ENCODE peak calls at places on chromosomes 1 and 21, in seven cellular contexts. N is activated T-cell treated with anti-CD3 and anti-CD28 coated beads, Interleukin-2, amount 50 U/mL, for 72 hours; Z is fibroblast of lung; R is hepatocyte; A is C1 segment of cervical spinal cord; Q is ELR; F is activated CD4-positive, CD25-positive, alpha-beta regulatory T cell. X is an unnamed sample.

GRCh38 chr1:61230523-61230922 is 148.2 kb downstream of the NFIA start:
- DNase-seq in Z (no peak), A (no peak), N (no peak), Q (no peak), F (no peak), R (peak; percentile 16), X (no peak)

GRCh38 chr1:31243451-31244286 is 4.0 kb upstream of the NKAIN1 start:
- DNase-seq in R (no peak), Z (peak; percentile 32), A (no peak), Q (peak; percentile 59), N (no peak), F (no peak), X (no peak)

GRCh38 chr21:21018841-21019240 is 20.6 kb downstream of the NCAM2 start:
- DNase-seq in A (no peak), R (no peak), F (no peak), Z (peak; percentile 23), N (no peak), Q (no peak), X (no peak)

GRCh38 chr1:233959089-233959488 is 54.6 kb downstream of the SLC35F3 start:
- DNase-seq in Q (no peak), A (no peak), Z (peak; percentile 18), N (no peak), F (no peak), R (no peak), X (no peak)

GRCh38 chr1:49765034-49765433 is 258.7 kb downstream of the AGBL4 start:
- DNase-seq in Q (no peak), Z (no peak), A (no peak), N (no peak), F (no peak), R (no peak), X (no peak)

GRCh38 chr1:84855947-84856660 is 36.9 kb downstream of the LPAR3 start:
- DNase-seq in F (no peak), Q (no peak), A (no peak), Z (no peak), N (no peak), R (no peak), X (no peak)

GRCh38 chr1:53572802-53573148 is 113.6 kb downstream of the DMRTB1 start:
- DNase-seq in A (no peak), R (no peak), N (no peak), F (no peak), Z (no peak), Q (no peak), X (no peak)

GRCh38 chr1:66399888-66400529 is 133.9 kb upstream of the SGIP1 start:
- DNase-seq in Q (peak; percentile 13), R (no peak), F (no peak), N (peak; percentile 20), A (no peak), Z (no peak), X (no peak)

GRCh38 chr21:31117046-31117916 is 79.0 kb upstream of the KRTAP19-8 start:
- DNase-seq in A (no peak), Q (peak; percentile 69), N (no peak), Z (peak; percentile 92), R (peak; percentile 50), F (no peak), X (no peak)

GRCh38 chr1:175877939-175878730 is 134.7 kb upstream of the TNR start:
- DNase-seq in A (peak; percentile 7), F (no peak), N (no peak), R (peak; percentile 23), Q (no peak), Z (no peak), X (no peak)

GRCh38 chr21:36946949-36947371 is 19.5 kb downstream of the HLCS start:
- DNase-seq in F (no peak), Z (no peak), R (no peak), A (no peak), N (no peak), Q (no peak), X (no peak)

GRCh38 chr1:20410555-20410954 is 75.5 kb downstream of the CAMK2N1 start:
- DNase-seq in F (no peak), Z (no peak), Q (no peak), N (no peak), R (no peak), A (no peak), X (no peak)

GRCh38 chr1:228150458-228151169 is 884 bp downstream of the GJC2 start:
- DNase-seq in Q (peak; percentile 35), F (no peak), N (no peak), R (peak; percentile 63), A (no peak), Z (peak; percentile 82), X (no peak)

GRCh38 chr1:205245096-205245495 is 17.4 kb downstream of the TMCC2 start:
- DNase-seq in Q (no peak), A (no peak), R (no peak), F (no peak), Z (no peak), N (no peak), X (no peak)

GRCh38 chr1:235050911-235051360 is 77.7 kb downstream of the TOMM20 start:
- DNase-seq in R (no peak), N (peak; percentile 68), A (no peak), Z (peak; percentile 83), F (no peak), Q (peak; percentile 34), X (no peak)

GRCh38 chr1:222171005-222171404 is 376.9 kb downstream of the HHIPL2 start:
- DNase-seq in N (no peak), A (no peak), R (peak; percentile 56), Q (peak; percentile 77), Z (peak; percentile 62), F (no peak), X (no peak)

GRCh38 chr1:64470670-64471217 is 815 bp downstream of the CACHD1 start:
- DNase-seq in R (peak; percentile 44), F (no peak), N (peak; percentile 25), A (no peak), Z (peak; percentile 29), Q (peak; percentile 50), X (no peak)

GRCh38 chr1:10302416-10302815 is 92.0 kb downstream of the KIF1B start:
- DNase-seq in F (no peak), A (no peak), Z (no peak), Q (no peak), R (no peak), N (no peak), X (no peak)

GRCh38 chr1:68051475-68051874 is 1.0 kb upstream of the DIRAS3 start:
- DNase-seq in A (no peak), F (no peak), N (no peak), Q (peak; percentile 5), Z (peak; percentile 79), R (peak; percentile 77), X (no peak)

GRCh38 chr1:24567792-24568388 is 12.0 kb downstream of the NCMAP start:
- DNase-seq in Z (no peak), N (no peak), A (no peak), Q (peak; percentile 52), F (no peak), R (peak; percentile 88), X (no peak)

GRCh38 chr1:233020441-233020840 is 70.0 kb downstream of the NTPCR start:
- DNase-seq in Q (no peak), N (no peak), F (no peak), Z (peak; percentile 68), R (no peak), A (no peak), X (no peak)

GRCh38 chr1:27418326-27418761 is 25.9 kb downstream of the GPR3 start:
- DNase-seq in Q (peak; percentile 91), F (no peak), A (no peak), R (peak; percentile 92), N (peak; percentile 82), Z (peak; percentile 95), X (no peak)

GRCh38 chr21:26795866-26796329 is 49.3 kb downstream of the ADAMTS1 start:
- DNase-seq in Q (peak; percentile 90), R (peak; percentile 85), Z (peak; percentile 87), F (no peak), N (no peak), A (no peak), X (peak; percentile 40)

GRCh38 chr1:145926706-145927072 is 595 bp downstream of the RBM8A start:
- DNase-seq in Q (peak; percentile 47), F (no peak), Z (peak; percentile 47), N (peak; percentile 69), A (no peak), R (no peak), X (no peak)

GRCh38 chr1:160101717-160102522 is 3.5 kb upstream of the IGSF8 start:
- DNase-seq in Q (no peak), A (no peak), Z (no peak), R (no peak), N (no peak), F (no peak), X (no peak)

GRCh38 chr21:37219766-37220432 is 47.2 kb downstream of the VPS26C start:
- DNase-seq in N (no peak), F (no peak), Z (peak; percentile 31), Q (peak; percentile 5), A (no peak), R (no peak), X (no peak)

GRCh38 chr1:25435315-25436103 is 4.8 kb downstream of the MACO1 start:
- DNase-seq in R (no peak), A (no peak), Z (no peak), Q (peak; percentile 9), F (no peak), N (peak; percentile 12), X (no peak)

GRCh38 chr1:186304982-186305949 is 69.8 kb downstream of the TPR start:
- DNase-seq in N (no peak), Z (peak; percentile 19), A (no peak), R (peak; percentile 13), F (no peak), Q (peak; percentile 65), X (peak; percentile 10)

GRCh38 chr1:26833432-26834405 is 7.2 kb downstream of the ZDHHC18 start:
- DNase-seq in Z (no peak), Q (no peak), N (peak; percentile 87), R (no peak), A (no peak), F (peak; percentile 79), X (no peak)

GRCh38 chr1:187409341-187409740 is 580.6 kb downstream of the PLA2G4A start:
- DNase-seq in Q (peak; percentile 37), Z (peak; percentile 88), F (no peak), A (no peak), N (no peak), R (peak; percentile 42), X (no peak)

GRCh38 chr1:231106347-231106746 is 55.5 kb upstream of the TRIM67 start:
- DNase-seq in Q (peak; percentile 35), F (no peak), N (no peak), A (no peak), Z (peak; percentile 90), R (peak; percentile 42), X (no peak)

GRCh38 chr1:36160949-36161485 is 5.1 kb downstream of the MAP7D1 start:
- DNase-seq in Q (peak; percentile 89), N (peak; percentile 85), F (peak; percentile 43), A (no peak), R (peak; percentile 46), Z (peak; percentile 72), X (no peak)

GRCh38 chr21:44466996-44467858 is 11.9 kb downstream of the LRRC3 start:
- DNase-seq in N (no peak), Q (no peak), A (no peak), F (no peak), Z (no peak), R (no peak), X (no peak)

GRCh38 chr1:109383087-109383779 is 14.5 kb downstream of the SORT1 start:
- DNase-seq in R (no peak), Z (no peak), Q (no peak), N (no peak), A (no peak), F (no peak), X (no peak)

GRCh38 chr1:172948457-172948856 is 102.3 kb downstream of the TNFSF18 start:
- DNase-seq in A (no peak), N (peak; percentile 38), Z (peak; percentile 93), R (no peak), F (no peak), Q (peak; percentile 98), X (no peak)

X was measured in NCI-H1930.